ENCODE peak calls at places on chromosome 15, in six cellular contexts. I is endothelial cell, V is osteocyte, M is sigmoid colon, D is mesothelial cell of epicardium, E is thoracic aorta. K is an unnamed sample.

GRCh38 chr15:58136731-58137130 is 1.4 kb upstream of the AQP9 start:
- DNase-seq in I (no peak), V (no peak), M (no peak), D (no peak), E (no peak), K (no peak)

GRCh38 chr15:39312984-39313383 is 267.9 kb upstream of the THBS1 start:
- DNase-seq in I (no peak), V (no peak), M (no peak), D (no peak), E (no peak), K (no peak)

GRCh38 chr15:25182098-25182478 is 227.3 kb downstream of the SNRPN start:
- DNase-seq in I (no peak), V (no peak), M (peak; percentile 35), D (no peak), E (no peak), K (peak; percentile 34)

GRCh38 chr15:88207565-88207964 is 49.0 kb downstream of the NTRK3 start:
- DNase-seq in I (no peak), V (no peak), M (no peak), D (no peak), E (no peak), K (no peak)

GRCh38 chr15:81274255-81274654 is 49.7 kb downstream of the STARD5 start:
- DNase-seq in I (no peak), V (no peak), M (no peak), D (no peak), E (no peak), K (no peak)

GRCh38 chr15:56261854-56262509 is 18.3 kb upstream of the RFX7 start:
- DNase-seq in I (no peak), V (no peak), M (no peak), D (no peak), E (no peak), K (no peak)

GRCh38 chr15:95690631-95691340 is 639.7 kb upstream of the NR2F2 start:
- DNase-seq in I (no peak), V (no peak), M (no peak), D (no peak), E (no peak), K (no peak)

GRCh38 chr15:66566963-66567531 is 1.2 kb upstream of the LCTL start:
- DNase-seq in I (peak; percentile 76), V (no peak), M (no peak), D (peak; percentile 63), E (peak; percentile 22), K (peak; percentile 76)

GRCh38 chr15:56765252-56765651 is 31.9 kb upstream of the ZNF280D start:
- DNase-seq in I (no peak), V (no peak), M (no peak), D (no peak), E (no peak), K (no peak)

GRCh38 chr15:35540885-35541284 is 5.1 kb downstream of the DPH6 start:
- DNase-seq in I (no peak), V (no peak), M (no peak), D (no peak), E (no peak), K (no peak)

GRCh38 chr15:37109952-37110630 is 9.7 kb upstream of the MEIS2 start:
- DNase-seq in I (no peak), V (no peak), M (peak; percentile 89), D (peak; percentile 64), E (no peak), K (peak; percentile 77)

GRCh38 chr15:95018888-95019545 is 787.7 kb downstream of the MCTP2 start:
- DNase-seq in I (no peak), V (no peak), M (no peak), D (no peak), E (no peak), K (no peak)

GRCh38 chr15:55250392-55250791 is 39.2 kb downstream of the RAB27A start:
- DNase-seq in I (no peak), V (no peak), M (no peak), D (no peak), E (no peak), K (no peak)

GRCh38 chr15:91214675-91215590 is 114.9 kb downstream of the SV2B start:
- DNase-seq in I (no peak), V (no peak), M (no peak), D (no peak), E (no peak), K (no peak)

GRCh38 chr15:74955796-74956647 is 550 bp downstream of the RPP25 start:
- DNase-seq in I (peak; percentile 73), V (peak; percentile 92), M (peak; percentile 89), D (peak; percentile 75), E (peak; percentile 19), K (peak; percentile 82)

GRCh38 chr15:80744411-80744810 is 34.8 kb upstream of the CEMIP start:
- DNase-seq in I (no peak), V (no peak), M (no peak), D (no peak), E (no peak), K (no peak)

GRCh38 chr15:31227954-31228542 is 98.6 kb upstream of the KLF13 start:
- DNase-seq in I (no peak), V (no peak), M (no peak), D (no peak), E (no peak), K (no peak)

GRCh38 chr15:31227235-31227634 is 99.4 kb upstream of the KLF13 start:
- DNase-seq in I (no peak), V (no peak), M (no peak), D (no peak), E (no peak), K (no peak)

GRCh38 chr15:31223478-31224350 is 102.9 kb upstream of the KLF13 start:
- DNase-seq in I (no peak), V (no peak), M (no peak), D (no peak), E (no peak), K (no peak)

GRCh38 chr15:31225356-31225955 is 101.2 kb upstream of the KLF13 start:
- DNase-seq in I (no peak), V (no peak), M (no peak), D (no peak), E (no peak), K (no peak)

GRCh38 chr15:31226011-31226410 is 100.6 kb upstream of the KLF13 start:
- DNase-seq in I (no peak), V (no peak), M (no peak), D (no peak), E (no peak), K (no peak)
- TF ChIP-seq CTCF in I (no peak), V (no peak), M (no peak), D (no peak), E (no peak), K (no peak)

DNA sequence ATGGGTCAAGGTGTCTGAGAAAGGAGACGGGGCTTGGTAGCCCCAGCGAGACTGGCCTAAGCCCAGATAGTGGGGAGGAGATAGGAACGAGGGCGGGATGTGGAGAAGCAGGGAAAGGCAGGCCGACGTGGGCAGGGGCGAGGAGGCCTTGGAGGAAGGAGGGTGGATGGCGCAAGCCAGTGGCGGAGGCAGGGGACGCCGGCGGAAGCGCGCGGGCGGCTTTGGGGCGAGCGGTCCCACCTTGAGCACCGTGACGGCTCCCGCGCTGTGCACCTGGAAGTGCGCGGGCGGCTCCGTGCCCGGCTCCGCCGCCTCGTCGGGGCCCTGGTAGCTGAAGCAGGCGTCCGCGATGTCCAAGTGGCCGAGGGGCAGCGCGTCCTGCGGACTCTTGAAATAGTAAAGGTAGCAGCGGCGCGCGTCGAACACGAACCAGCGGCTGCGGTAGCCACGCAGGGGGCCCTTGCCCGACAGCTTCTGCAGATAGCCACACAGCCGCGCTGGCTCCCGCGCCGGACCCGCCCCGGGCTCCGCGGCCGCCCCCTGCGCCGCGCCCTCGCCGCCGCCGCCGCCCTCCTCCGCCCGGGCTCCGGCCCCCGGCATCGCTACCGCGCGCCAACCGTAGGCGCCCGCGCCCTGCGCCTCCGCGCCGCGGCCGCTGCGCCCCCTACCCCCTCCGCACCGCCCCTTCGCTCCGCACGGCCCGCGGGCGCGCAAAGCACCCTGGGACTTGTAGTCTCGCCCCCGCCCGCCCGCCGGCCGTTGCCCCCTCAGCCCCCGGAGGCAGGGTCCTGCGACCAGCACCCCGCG is at the start of gene TBC1D2B:
- DNase-seq in I (peak; percentile 67), V (no peak), M (peak; percentile 82), D (peak; percentile 64), E (no peak), K (peak; percentile 76)
- TF ChIP-seq CTCF in I (no peak), V (no peak), M (peak; percentile 8), D (no peak), E (no peak), K (no peak)

GRCh38 chr15:69648775-69649735 is 196.4 kb downstream of the RPLP1 start:
- DNase-seq in I (no peak), V (peak; percentile 54), M (no peak), D (peak; percentile 43), E (no peak), K (peak; percentile 58)

GRCh38 chr15:69648215-69648614 is 195.6 kb downstream of the RPLP1 start:
- DNase-seq in I (no peak), V (peak; percentile 63), M (peak; percentile 45), D (peak; percentile 36), E (no peak), K (peak; percentile 51)

GRCh38 chr15:69656271-69657030 is 203.8 kb downstream of the RPLP1 start:
- DNase-seq in I (no peak), V (peak; percentile 42), M (no peak), D (no peak), E (no peak), K (peak; percentile 13)

GRCh38 chr15:69653846-69654245 is 201.2 kb downstream of the RPLP1 start:
- DNase-seq in I (no peak), V (peak; percentile 62), M (no peak), D (peak; percentile 16), E (no peak), K (peak; percentile 49)

DNA sequence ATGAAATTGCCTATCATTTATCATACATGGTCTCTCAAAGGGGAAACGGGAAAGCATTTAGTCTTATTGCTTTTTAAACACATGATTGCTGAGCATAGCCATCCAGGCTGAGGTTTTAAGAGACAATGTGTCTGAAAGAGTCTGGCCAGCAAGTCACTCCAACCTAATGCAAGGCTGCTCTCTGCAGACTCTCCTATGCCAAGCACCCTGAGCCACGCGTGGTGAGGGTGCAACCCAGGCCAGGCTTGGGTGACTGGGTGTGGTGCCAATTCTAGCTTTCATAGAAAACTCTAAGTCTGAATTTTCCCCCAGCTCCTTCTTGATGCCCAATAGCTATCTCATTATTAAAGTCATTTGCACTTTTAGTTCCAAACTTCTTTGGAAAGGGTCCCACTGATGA is 200.3 kb downstream of the RPLP1 start:
- DNase-seq in I (no peak), V (peak; percentile 62), M (no peak), D (peak; percentile 20), E (no peak), K (peak; percentile 48)
- TF ChIP-seq CTCF in I (no peak), V (no peak), M (no peak), D (no peak), E (peak; percentile 42), K (no peak)

DNA sequence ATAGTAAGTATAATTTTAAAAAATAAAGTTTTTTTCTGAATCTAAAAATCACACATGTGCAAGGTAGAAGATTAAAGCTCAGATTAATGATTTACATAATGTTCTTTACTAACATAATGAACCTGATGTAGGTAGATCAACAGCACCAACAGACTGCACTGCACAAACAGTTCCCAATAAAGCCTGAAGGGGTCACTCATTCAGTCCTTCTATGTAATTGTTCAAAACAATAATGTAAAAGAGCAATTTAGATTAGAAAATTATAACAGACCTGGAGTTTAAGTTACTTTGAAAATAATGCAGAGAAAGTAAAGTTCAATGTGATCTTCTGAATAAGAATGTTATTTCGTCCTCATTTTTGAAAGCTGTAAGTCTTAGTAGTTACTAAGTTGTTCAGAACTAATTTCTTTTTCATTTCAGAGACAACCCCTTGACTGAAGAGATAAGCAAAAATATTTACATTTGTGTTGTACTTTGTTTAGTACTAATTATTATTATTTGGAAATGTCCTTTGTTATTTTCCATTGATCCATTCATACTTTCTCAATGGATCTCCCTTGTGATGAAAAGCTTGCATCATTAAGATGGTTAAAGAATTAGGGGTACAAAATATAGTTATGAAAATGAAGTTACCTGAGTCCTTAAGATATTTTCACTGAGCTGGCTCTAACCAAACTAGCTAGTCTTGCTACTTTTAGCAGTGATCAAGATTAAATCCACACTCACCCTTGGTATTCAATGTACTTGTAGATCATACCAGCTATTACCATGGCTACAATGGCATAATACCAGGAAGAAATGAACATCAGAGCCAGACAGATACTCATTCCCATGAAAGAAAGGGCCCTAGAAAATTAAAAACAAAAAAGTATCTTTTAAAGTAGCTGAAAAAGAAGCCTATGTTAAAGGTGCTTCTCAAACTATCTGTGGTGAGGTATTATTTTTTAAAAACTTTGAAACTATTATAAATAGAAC is 16.8 kb downstream of the EMC4 start:
- DNase-seq in I (peak; percentile 32), V (no peak), M (no peak), D (no peak), E (no peak), K (no peak)
- TF ChIP-seq CTCF in I (peak; percentile 80), V (peak; percentile 80), M (peak; percentile 53), D (peak; percentile 67), E (peak; percentile 82), K (peak; percentile 83)

K was measured in type B pancreatic cell.